ENCODE peak calls at places on chromosomes 16 and 17, in nine cellular contexts. P is PC-9, V is heart right ventricle, U is stomach, B is mesothelial cell of epicardium, X is HFF-Myc, A is ascending aorta, T is lower leg skin, H is body of pancreas. N is an unnamed sample.

GRCh38 chr16:48276102-48276501 is 28.8 kb upstream of the ABCC11 start:
- DNase-seq in X (no peak), H (no peak), U (no peak), T (no peak), V (no peak), P (no peak), B (no peak), A (no peak), N (no peak)

GRCh38 chr17:1162116-1162855 is 17.5 kb downstream of the ABR start:
- DNase-seq in B (no peak), A (no peak), X (no peak), P (no peak), T (no peak), H (no peak), U (no peak), V (no peak), N (no peak)

GRCh38 chr16:64864232-64864803 is 257.5 kb downstream of the CDH11 start:
- DNase-seq in X (peak), A (no peak), T (no peak), V (no peak), H (no peak), P (no peak), B (no peak), U (no peak), N (no peak)

GRCh38 chr17:54813896-54814295 is 86.8 kb upstream of the TOM1L1 start:
- DNase-seq in U (no peak), P (no peak), T (no peak), B (no peak), X (no peak), H (no peak), A (no peak), V (no peak), N (no peak)

GRCh38 chr17:83062818-83063671 is 16.4 kb upstream of the METRNL start:
- DNase-seq in P (no peak), A (no peak), H (peak), T (peak), U (peak), V (peak), B (peak), X (no peak), N (no peak)

GRCh38 chr16:68445458-68445857 is 2.9 kb downstream of the SMPD3 start:
- DNase-seq in V (no peak), A (no peak), P (peak), T (no peak), B (no peak), U (peak), H (peak), X (peak), N (no peak)

GRCh38 chr17:75078097-75079022 is 9.4 kb upstream of the SLC16A5 start:
- DNase-seq in A (no peak), X (no peak), U (no peak), V (no peak), B (no peak), H (peak), T (no peak), P (peak), N (no peak)

GRCh38 chr17:76281573-76282371 is 16.6 kb downstream of the UBALD2 start:
- DNase-seq in P (no peak), V (no peak), U (no peak), B (no peak), X (no peak), T (no peak), A (no peak), H (no peak), N (no peak)

GRCh38 chr17:56616239-56616638 is 22.7 kb downstream of the NOG start:
- DNase-seq in T (no peak), U (no peak), H (no peak), B (no peak), P (no peak), A (no peak), X (no peak), V (no peak), N (no peak)

GRCh38 chr16:26475579-26475978 is 591.1 kb upstream of the C16orf82 start:
- DNase-seq in B (no peak), V (no peak), P (no peak), X (no peak), A (no peak), T (no peak), H (no peak), U (no peak), N (no peak)

GRCh38 chr16:51753382-51753781 is 602.3 kb upstream of the SALL1 start:
- DNase-seq in H (no peak), A (no peak), T (no peak), B (no peak), X (no peak), U (no peak), P (no peak), V (no peak), N (no peak)

GRCh38 chr16:54116126-54116525 is 170.5 kb downstream of the IRX3 start:
- DNase-seq in T (no peak), P (no peak), V (no peak), A (no peak), B (no peak), H (no peak), X (no peak), U (no peak), N (no peak)

GRCh38 chr16:50067290-50067853 is 1.6 kb downstream of the HEATR3 start:
- DNase-seq in U (no peak), A (no peak), P (peak), X (peak), H (no peak), B (no peak), T (no peak), V (peak), N (no peak)

GRCh38 chr17:76240461-76241204 is at the start of gene RNF157:
- DNase-seq in X (no peak), T (no peak), V (peak), P (peak), U (peak), A (no peak), H (peak), B (peak), N (no peak)

GRCh38 chr16:72241930-72242329 is 70.0 kb upstream of the PMFBP1 start:
- DNase-seq in A (no peak), H (peak), T (no peak), P (peak), V (no peak), X (peak), B (no peak), U (no peak), N (no peak)

GRCh38 chr16:13099822-13100221 is 198.4 kb downstream of the SHISA9 start:
- DNase-seq in H (no peak), T (no peak), B (no peak), A (no peak), P (no peak), V (no peak), U (no peak), X (no peak), N (no peak)

GRCh38 chr16:15435216-15435864 is 952 bp downstream of the BMERB1 start:
- DNase-seq in H (peak), A (no peak), P (no peak), B (no peak), U (no peak), X (no peak), T (no peak), V (no peak), N (no peak)

GRCh38 chr16:15434079-15434424 is 336 bp upstream of the BMERB1 start:
- DNase-seq in T (no peak), X (no peak), H (no peak), A (no peak), U (no peak), V (no peak), B (no peak), P (no peak), N (no peak)

GRCh38 chr16:15439102-15439501 is 4.7 kb downstream of the BMERB1 start:
- DNase-seq in T (no peak), V (no peak), A (no peak), P (no peak), B (no peak), U (no peak), H (no peak), X (no peak), N (no peak)

DNA sequence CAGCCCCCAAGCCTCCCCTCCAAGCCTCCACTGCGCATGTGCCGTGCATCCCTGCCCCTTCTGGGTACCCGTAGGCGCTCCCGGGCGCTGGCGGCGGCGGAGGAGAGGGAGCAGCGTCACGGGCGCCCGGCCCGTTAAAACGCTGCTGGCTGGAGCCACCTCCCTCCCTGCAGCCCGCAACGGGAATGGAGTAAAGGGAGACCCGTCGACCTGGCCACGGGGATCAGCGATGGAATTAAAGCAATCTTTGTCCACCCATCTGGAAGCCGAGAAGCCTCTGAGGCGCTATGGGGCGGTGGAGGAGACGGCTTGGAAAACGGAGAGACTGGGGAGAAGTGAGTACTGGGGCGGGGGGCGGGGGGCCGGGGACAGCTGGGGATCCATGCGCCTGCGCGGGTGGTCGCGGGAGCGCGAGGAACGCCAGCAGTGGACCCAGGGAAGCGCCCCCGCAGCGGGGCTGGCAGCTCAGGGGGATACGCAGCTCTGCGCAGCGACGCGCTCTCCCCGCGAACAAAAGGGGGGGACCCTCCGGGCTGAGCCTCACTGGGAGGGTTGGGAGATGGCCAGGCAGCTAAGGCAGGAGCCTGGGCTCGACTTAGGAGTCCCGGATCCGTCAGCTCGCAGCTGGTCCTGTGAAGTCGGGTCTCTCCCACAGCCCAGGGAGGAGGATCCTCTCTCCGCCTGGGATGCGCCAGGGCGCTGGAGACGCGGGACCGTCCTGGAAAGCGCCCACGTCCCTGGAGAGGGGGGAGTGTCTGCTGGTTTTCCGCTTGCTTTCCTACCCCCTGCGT is at the start of gene BMERB1:
- DNase-seq in T (no peak), A (peak), P (peak), U (peak), H (peak), X (no peak), V (peak), B (peak), N (peak)
- TF ChIP-seq CTCF in T (no peak), A (no peak), P (no peak), U (no peak), H (no peak), X (no peak), V (no peak), B (no peak), N (no peak)

GRCh38 chr16:8581923-8582580 is 8.3 kb downstream of the TMEM114 start:
- DNase-seq in U (no peak), B (no peak), X (no peak), V (no peak), T (no peak), H (no peak), P (no peak), A (peak), N (no peak)
- TF ChIP-seq CTCF in U (no peak), B (no peak), X (no peak), V (no peak), T (no peak), H (no peak), P (no peak), A (no peak), N (no peak)

GRCh38 chr16:2869502-2870064 is 11.6 kb upstream of the PRSS22 start:
- DNase-seq in A (no peak), P (no peak), T (no peak), B (no peak), X (no peak), U (no peak), H (no peak), V (no peak), N (no peak)
- TF ChIP-seq CTCF in A (no peak), P (no peak), T (no peak), B (no peak), X (no peak), U (no peak), H (no peak), V (no peak), N (no peak)

DNA sequence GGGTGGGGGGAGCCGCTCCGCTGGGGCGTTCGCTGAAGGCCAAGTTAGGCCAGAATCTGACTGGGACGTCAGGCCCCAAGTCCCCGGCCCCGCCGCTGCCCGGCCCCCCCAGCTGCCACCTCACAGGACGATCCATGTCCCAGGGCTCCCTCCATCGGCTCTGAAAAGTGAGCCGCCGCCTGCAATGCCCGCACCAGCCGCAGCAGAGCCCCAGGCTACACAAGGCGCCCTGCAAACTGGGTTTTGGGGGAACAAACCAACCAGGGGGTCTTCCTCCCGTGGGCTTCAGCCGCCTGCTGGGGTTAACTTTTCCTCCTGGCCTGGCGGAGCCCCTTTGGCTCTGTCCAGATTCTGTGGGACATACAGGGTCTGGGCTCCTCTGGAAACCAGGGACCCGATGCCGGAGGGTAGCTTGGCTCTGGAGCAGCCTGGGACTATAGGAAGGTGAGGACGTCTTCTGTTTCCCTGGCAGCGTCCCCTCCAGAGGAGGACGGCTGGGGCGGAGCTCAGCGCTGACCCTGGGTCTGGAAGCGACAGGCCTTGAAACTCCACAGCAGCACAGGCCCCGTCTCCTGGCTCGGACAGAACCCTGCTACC is 835 bp downstream of the NME4 start:
- DNase-seq in H (peak), X (peak), T (no peak), A (peak), P (no peak), U (peak), B (peak), V (peak), N (peak)
- TF ChIP-seq CTCF in H (peak), X (no peak), T (peak), A (peak), P (no peak), U (peak), B (peak), V (peak), N (peak)

GRCh38 chr16:5058476-5058875 is 7.3 kb downstream of the C16orf89 start:
- DNase-seq in A (no peak), U (no peak), X (no peak), H (no peak), P (no peak), B (no peak), T (no peak), V (peak), N (no peak)
- TF ChIP-seq CTCF in A (no peak), U (no peak), X (peak), H (no peak), P (peak), B (no peak), T (no peak), V (peak), N (peak)

GRCh38 chr17:6187836-6188235 is 117.7 kb downstream of the WSCD1 start:
- DNase-seq in P (no peak), B (peak), U (no peak), H (no peak), T (no peak), A (no peak), V (no peak), X (no peak), N (no peak)
- TF ChIP-seq CTCF in P (no peak), B (no peak), U (no peak), H (no peak), T (no peak), A (no peak), V (no peak), X (no peak), N (no peak)

DNA sequence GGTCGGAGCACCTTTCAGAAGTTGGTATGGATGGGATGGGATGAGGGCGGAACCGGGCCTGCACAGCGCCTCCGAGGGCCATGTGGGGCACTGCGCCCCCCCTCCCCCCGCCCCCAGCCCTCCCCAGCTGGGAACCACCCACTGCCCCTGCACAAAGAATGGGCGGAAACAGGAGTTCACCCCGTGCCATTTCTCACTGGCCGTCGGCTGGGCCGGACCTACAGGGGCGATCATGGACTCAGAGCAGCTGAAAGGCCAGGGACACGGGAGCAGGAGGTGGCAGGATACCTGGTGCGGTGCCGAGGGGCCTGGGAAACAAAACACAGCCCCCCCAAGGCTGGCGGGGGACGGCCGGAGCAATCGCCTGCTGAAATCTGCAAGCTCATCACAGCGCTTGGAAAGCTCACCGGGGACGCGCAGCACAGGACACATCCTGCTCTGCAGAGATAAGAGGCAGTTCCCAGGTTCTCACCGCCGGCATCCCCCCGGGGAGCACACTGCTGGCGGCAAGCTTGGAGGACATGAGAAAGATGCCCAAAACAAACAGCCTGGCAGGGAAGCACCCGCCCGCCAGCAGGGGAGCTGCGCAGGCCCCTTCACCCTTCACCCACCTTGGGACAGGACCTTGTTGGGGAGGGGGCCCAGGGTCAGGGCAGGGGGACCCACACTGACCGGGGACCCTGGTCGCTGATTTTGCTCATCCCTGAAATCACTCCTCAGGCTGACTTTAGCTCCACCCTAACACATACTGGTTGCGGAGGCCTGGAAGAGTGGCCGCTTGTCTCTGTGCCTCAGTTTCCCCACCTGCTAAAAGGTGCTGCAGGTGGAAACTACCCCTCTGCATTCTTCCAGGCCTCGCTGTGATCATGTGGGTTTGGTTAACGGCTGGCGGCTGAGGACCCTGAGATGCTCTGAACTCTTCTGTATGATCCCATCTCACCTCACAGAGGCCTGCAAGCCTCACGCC is 263.9 kb downstream of the C16orf95 start:
- DNase-seq in U (no peak), A (no peak), X (no peak), P (no peak), B (no peak), V (no peak), H (no peak), T (no peak), N (no peak)
- TF ChIP-seq CTCF in U (no peak), A (no peak), X (peak), P (no peak), B (no peak), V (peak), H (no peak), T (no peak), N (peak)

GRCh38 chr17:80902197-80903019 is 89.2 kb upstream of the CHMP6 start:
- DNase-seq in T (no peak), H (no peak), A (no peak), B (no peak), P (no peak), X (no peak), U (no peak), V (no peak), N (no peak)

GRCh38 chr17:80905586-80906230 is 85.9 kb upstream of the CHMP6 start:
- DNase-seq in P (no peak), T (no peak), H (no peak), X (no peak), U (no peak), V (no peak), A (no peak), B (no peak), N (no peak)

GRCh38 chr17:80904036-80904435 is 87.6 kb upstream of the CHMP6 start:
- DNase-seq in X (no peak), A (no peak), T (no peak), H (no peak), B (no peak), P (no peak), V (no peak), U (no peak), N (no peak)

GRCh38 chr17:80901319-80901718 is 90.3 kb upstream of the CHMP6 start:
- DNase-seq in U (no peak), A (no peak), P (no peak), V (no peak), X (no peak), T (no peak), H (no peak), B (no peak), N (no peak)

DNA sequence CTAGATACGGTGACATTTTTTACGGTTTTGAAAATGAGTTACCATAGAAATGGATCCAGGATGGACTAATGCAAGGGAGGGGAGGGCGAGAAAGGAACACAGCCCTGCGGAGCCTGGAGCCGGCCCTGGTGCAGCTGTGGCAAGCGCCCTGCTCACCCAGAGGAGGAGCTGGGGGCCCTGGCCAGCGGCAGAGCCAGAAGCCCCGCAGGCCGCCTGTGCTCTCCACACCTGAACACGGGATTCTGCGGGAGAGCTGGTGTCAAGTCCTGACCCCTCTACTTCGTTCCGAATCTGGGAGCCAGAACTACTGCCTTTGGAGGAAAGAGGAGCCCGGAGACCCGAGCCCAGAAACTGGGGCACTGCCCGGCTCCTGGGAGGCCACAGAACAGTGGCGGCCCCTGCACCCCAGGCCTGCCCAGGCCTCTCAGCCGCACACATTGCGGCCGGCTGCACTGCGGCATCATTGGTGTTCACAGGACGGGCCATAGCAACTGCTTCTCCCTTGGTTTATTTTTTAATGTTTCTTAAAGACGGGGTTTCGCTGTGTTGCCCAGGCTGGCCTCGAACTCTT is 88.5 kb upstream of the CHMP6 start:
- DNase-seq in T (no peak), A (no peak), V (no peak), H (no peak), U (no peak), P (no peak), X (no peak), B (no peak), N (no peak)
- TF ChIP-seq CTCF in T (no peak), A (no peak), V (no peak), H (no peak), U (no peak), P (no peak), X (no peak), B (no peak), N (no peak)

DNA sequence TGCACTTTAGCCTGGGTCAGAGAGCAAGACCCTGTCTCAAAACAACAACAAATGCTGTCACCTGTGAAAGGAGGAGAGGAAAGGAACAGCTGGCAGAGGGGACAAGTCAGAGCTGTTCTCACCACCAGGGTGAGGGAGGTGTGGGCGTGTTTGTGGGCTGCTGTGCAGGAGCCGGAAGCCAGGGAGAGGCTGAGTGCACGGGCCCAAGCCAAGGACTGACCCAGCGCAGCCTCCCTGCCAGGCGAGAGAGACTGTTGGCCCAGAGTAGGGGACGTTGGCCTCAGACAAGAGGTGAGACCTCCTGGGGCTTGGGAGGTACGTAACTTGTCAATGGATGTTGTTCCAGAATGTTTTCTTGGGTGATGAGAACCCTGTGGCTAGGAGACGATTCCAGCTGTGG is 10.7 kb downstream of the SPNS2 start:
- DNase-seq in A (peak), B (no peak), X (no peak), T (no peak), V (no peak), H (peak), P (no peak), U (peak), N (no peak)
- TF ChIP-seq CTCF in A (no peak), B (no peak), X (no peak), T (no peak), V (no peak), H (peak), P (no peak), U (no peak), N (no peak)